ENCODE peak calls at places on chromosomes 5 and 9, in six cellular contexts. One of them, this sample, is unnamed.

GRCh38 chr9:125268394-125269013 is 6.9 kb downstream of the GAPVD1 start:
- DNase-seq in SK-N-SH: no peak
- DNase-seq in GM12865: no peak
- DNase-seq in mucosa of descending colon: no peak
- DNase-seq in tibial artery: peak
- DNase-seq in body of pancreas: no peak
- DNase-seq in this sample: no peak

GRCh38 chr5:172901788-172902496 is 57.3 kb upstream of the RPL26L1 start:
- DNase-seq in SK-N-SH: no peak
- DNase-seq in GM12865: no peak
- DNase-seq in mucosa of descending colon: no peak
- DNase-seq in tibial artery: no peak
- DNase-seq in body of pancreas: no peak
- DNase-seq in this sample: no peak

GRCh38 chr5:93079046-93079445 is 502.0 kb downstream of the NR2F1-AS1 start:
- DNase-seq in SK-N-SH: no peak
- DNase-seq in GM12865: no peak
- DNase-seq in mucosa of descending colon: no peak
- DNase-seq in tibial artery: no peak
- DNase-seq in body of pancreas: no peak
- DNase-seq in this sample: no peak

GRCh38 chr9:134186471-134187109 is 22.2 kb upstream of the RNU6ATAC start:
- DNase-seq in SK-N-SH: peak
- DNase-seq in GM12865: no peak
- DNase-seq in mucosa of descending colon: no peak
- DNase-seq in tibial artery: peak
- DNase-seq in body of pancreas: peak
- DNase-seq in this sample: no peak

GRCh38 chr9:116075191-116075590 is 78.4 kb upstream of the PAPPA start:
- DNase-seq in SK-N-SH: no peak
- DNase-seq in GM12865: no peak
- DNase-seq in mucosa of descending colon: no peak
- DNase-seq in tibial artery: no peak
- DNase-seq in body of pancreas: no peak
- DNase-seq in this sample: no peak

GRCh38 chr9:101326501-101326900 is 58.3 kb downstream of the BAAT start:
- DNase-seq in SK-N-SH: no peak
- DNase-seq in GM12865: no peak
- DNase-seq in mucosa of descending colon: no peak
- DNase-seq in tibial artery: no peak
- DNase-seq in body of pancreas: no peak
- DNase-seq in this sample: no peak

GRCh38 chr5:139979943-139980342 is 63.2 kb downstream of the NRG2 start:
- DNase-seq in SK-N-SH: no peak
- DNase-seq in GM12865: no peak
- DNase-seq in mucosa of descending colon: no peak
- DNase-seq in tibial artery: no peak
- DNase-seq in body of pancreas: no peak
- DNase-seq in this sample: no peak

GRCh38 chr9:92917176-92917800 is 30.0 kb upstream of the FGD3 start:
- DNase-seq in SK-N-SH: no peak
- DNase-seq in GM12865: no peak
- DNase-seq in mucosa of descending colon: peak
- DNase-seq in tibial artery: no peak
- DNase-seq in body of pancreas: no peak
- DNase-seq in this sample: no peak

GRCh38 chr9:128902351-128903078 is 18.3 kb upstream of the PHYHD1 start:
- DNase-seq in SK-N-SH: no peak
- DNase-seq in GM12865: peak
- DNase-seq in mucosa of descending colon: peak
- DNase-seq in tibial artery: peak
- DNase-seq in body of pancreas: no peak
- DNase-seq in this sample: peak

GRCh38 chr5:74326571-74327338 is 313.8 kb downstream of the ENC1 start:
- DNase-seq in SK-N-SH: no peak
- DNase-seq in GM12865: peak
- DNase-seq in mucosa of descending colon: peak
- DNase-seq in tibial artery: no peak
- DNase-seq in body of pancreas: peak
- DNase-seq in this sample: peak

GRCh38 chr5:132667309-132667708 is 6.5 kb upstream of the IL4 start:
- DNase-seq in SK-N-SH: no peak
- DNase-seq in GM12865: no peak
- DNase-seq in mucosa of descending colon: no peak
- DNase-seq in tibial artery: no peak
- DNase-seq in body of pancreas: no peak
- DNase-seq in this sample: no peak

GRCh38 chr9:80797841-80798688 is 891.3 kb downstream of the TLE1 start:
- DNase-seq in SK-N-SH: peak
- DNase-seq in GM12865: no peak
- DNase-seq in mucosa of descending colon: peak
- DNase-seq in tibial artery: no peak
- DNase-seq in body of pancreas: no peak
- DNase-seq in this sample: no peak

GRCh38 chr5:59222687-59223511 is 640.0 kb downstream of the RAB3C start:
- DNase-seq in SK-N-SH: no peak
- DNase-seq in GM12865: no peak
- DNase-seq in mucosa of descending colon: peak
- DNase-seq in tibial artery: no peak
- DNase-seq in body of pancreas: no peak
- DNase-seq in this sample: no peak

GRCh38 chr5:59216845-59217244 is 634.0 kb downstream of the RAB3C start:
- DNase-seq in SK-N-SH: no peak
- DNase-seq in GM12865: no peak
- DNase-seq in mucosa of descending colon: no peak
- DNase-seq in tibial artery: no peak
- DNase-seq in body of pancreas: no peak
- DNase-seq in this sample: no peak

GRCh38 chr5:59218424-59219045 is 635.7 kb downstream of the RAB3C start:
- DNase-seq in SK-N-SH: peak
- DNase-seq in GM12865: no peak
- DNase-seq in mucosa of descending colon: no peak
- DNase-seq in tibial artery: no peak
- DNase-seq in body of pancreas: no peak
- DNase-seq in this sample: no peak

GRCh38 chr5:59221769-59222168 is 638.9 kb downstream of the RAB3C start:
- DNase-seq in SK-N-SH: no peak
- DNase-seq in GM12865: no peak
- DNase-seq in mucosa of descending colon: no peak
- DNase-seq in tibial artery: no peak
- DNase-seq in body of pancreas: no peak
- DNase-seq in this sample: no peak
- TF ChIP-seq CTCF in SK-N-SH: no peak
- TF ChIP-seq CTCF in GM12865: no peak
- TF ChIP-seq CTCF in mucosa of descending colon: no peak
- TF ChIP-seq CTCF in tibial artery: no peak
- TF ChIP-seq CTCF in body of pancreas: no peak
- TF ChIP-seq CTCF in this sample: no peak

DNA sequence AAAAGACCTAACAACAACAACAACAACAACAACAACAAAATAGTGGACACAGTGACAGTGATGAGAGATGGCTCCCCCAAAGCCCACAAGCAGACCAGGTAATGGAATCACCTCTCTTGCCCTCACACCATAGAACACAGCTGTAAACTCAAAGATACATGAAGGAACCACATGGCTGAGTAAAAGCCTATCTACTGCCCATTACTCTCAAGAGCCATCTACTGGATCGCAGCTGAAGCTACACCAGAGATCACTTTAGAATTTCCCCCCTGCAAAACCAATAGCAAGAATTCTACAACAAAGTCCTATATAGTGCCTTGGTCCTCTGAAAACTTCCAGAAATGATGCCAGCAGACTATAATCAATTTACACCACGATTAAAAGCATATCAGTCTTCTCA is 1537.6 kb upstream of the CDH9 start:
- DNase-seq in SK-N-SH: no peak
- DNase-seq in GM12865: no peak
- DNase-seq in mucosa of descending colon: no peak
- DNase-seq in tibial artery: no peak
- DNase-seq in body of pancreas: no peak
- DNase-seq in this sample: no peak
- TF ChIP-seq CTCF in SK-N-SH: peak
- TF ChIP-seq CTCF in GM12865: no peak
- TF ChIP-seq CTCF in mucosa of descending colon: no peak
- TF ChIP-seq CTCF in tibial artery: no peak
- TF ChIP-seq CTCF in body of pancreas: no peak
- TF ChIP-seq CTCF in this sample: no peak

GRCh38 chr5:170111088-170111796 is 5.5 kb downstream of the FOXI1 start:
- DNase-seq in SK-N-SH: no peak
- DNase-seq in GM12865: no peak
- DNase-seq in mucosa of descending colon: no peak
- DNase-seq in tibial artery: no peak
- DNase-seq in body of pancreas: no peak
- DNase-seq in this sample: no peak
- TF ChIP-seq CTCF in SK-N-SH: no peak
- TF ChIP-seq CTCF in GM12865: no peak
- TF ChIP-seq CTCF in mucosa of descending colon: no peak
- TF ChIP-seq CTCF in tibial artery: no peak
- TF ChIP-seq CTCF in body of pancreas: no peak
- TF ChIP-seq CTCF in this sample: no peak

GRCh38 chr5:89946514-89946913 is 463.0 kb downstream of the CETN3 start:
- DNase-seq in SK-N-SH: no peak
- DNase-seq in GM12865: no peak
- DNase-seq in mucosa of descending colon: no peak
- DNase-seq in tibial artery: no peak
- DNase-seq in body of pancreas: no peak
- DNase-seq in this sample: no peak
- TF ChIP-seq CTCF in SK-N-SH: no peak
- TF ChIP-seq CTCF in GM12865: no peak
- TF ChIP-seq CTCF in mucosa of descending colon: no peak
- TF ChIP-seq CTCF in tibial artery: no peak
- TF ChIP-seq CTCF in body of pancreas: no peak
- TF ChIP-seq CTCF in this sample: no peak

GRCh38 chr5:53430618-53431252 is 49.7 kb upstream of the FST start:
- DNase-seq in SK-N-SH: no peak
- DNase-seq in GM12865: peak
- DNase-seq in mucosa of descending colon: peak
- DNase-seq in tibial artery: no peak
- DNase-seq in body of pancreas: no peak
- DNase-seq in this sample: no peak
- TF ChIP-seq CTCF in SK-N-SH: peak
- TF ChIP-seq CTCF in GM12865: peak
- TF ChIP-seq CTCF in mucosa of descending colon: no peak
- TF ChIP-seq CTCF in tibial artery: peak
- TF ChIP-seq CTCF in body of pancreas: no peak
- TF ChIP-seq CTCF in this sample: peak

DNA sequence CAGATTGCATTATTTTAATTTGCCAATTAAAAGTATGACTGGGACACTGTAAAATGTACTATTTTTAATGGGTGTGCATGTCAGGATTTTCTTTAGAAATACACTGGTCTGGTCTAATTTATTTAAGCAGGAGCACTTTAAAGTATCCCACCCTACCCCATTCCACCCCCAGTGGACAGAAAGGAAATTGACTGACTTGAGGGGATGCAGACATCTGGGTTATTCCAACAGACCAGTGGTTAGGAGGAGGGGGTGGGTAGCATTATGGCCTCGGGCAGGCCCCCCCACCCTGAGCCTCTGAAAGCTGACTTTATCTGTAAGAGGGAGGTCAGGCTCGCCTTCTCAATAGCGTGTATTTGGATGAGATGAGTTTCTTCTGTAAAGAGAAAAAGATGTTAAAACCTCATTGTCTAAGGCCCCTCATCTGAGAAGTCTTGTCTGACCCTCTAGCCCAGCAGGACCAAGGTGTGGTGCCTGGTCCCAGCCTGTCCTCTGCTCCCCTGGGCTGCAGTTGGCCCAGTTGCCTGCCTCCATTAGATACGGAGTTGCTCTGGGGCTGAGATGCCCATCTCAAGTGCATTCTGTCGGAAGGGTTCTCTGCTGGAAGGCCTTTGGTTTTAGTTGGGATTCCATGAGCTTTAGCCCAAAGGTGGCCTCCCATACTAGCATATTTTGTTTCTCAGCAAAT is 4.4 kb downstream of the HNRNPAB start:
- DNase-seq in SK-N-SH: peak
- DNase-seq in GM12865: no peak
- DNase-seq in mucosa of descending colon: no peak
- DNase-seq in tibial artery: no peak
- DNase-seq in body of pancreas: no peak
- DNase-seq in this sample: no peak
- TF ChIP-seq CTCF in SK-N-SH: peak
- TF ChIP-seq CTCF in GM12865: peak
- TF ChIP-seq CTCF in mucosa of descending colon: no peak
- TF ChIP-seq CTCF in tibial artery: no peak
- TF ChIP-seq CTCF in body of pancreas: no peak
- TF ChIP-seq CTCF in this sample: no peak

GRCh38 chr9:99819123-99819483 is 2.6 kb upstream of the NR4A3 start:
- DNase-seq in SK-N-SH: no peak
- DNase-seq in GM12865: no peak
- DNase-seq in mucosa of descending colon: no peak
- DNase-seq in tibial artery: no peak
- DNase-seq in body of pancreas: no peak
- DNase-seq in this sample: no peak

GRCh38 chr9:99818439-99818992 is 3.2 kb upstream of the NR4A3 start:
- DNase-seq in SK-N-SH: no peak
- DNase-seq in GM12865: peak
- DNase-seq in mucosa of descending colon: no peak
- DNase-seq in tibial artery: no peak
- DNase-seq in body of pancreas: no peak
- DNase-seq in this sample: no peak

GRCh38 chr9:99820330-99821186 is 1.1 kb upstream of the NR4A3 start:
- DNase-seq in SK-N-SH: no peak
- DNase-seq in GM12865: peak
- DNase-seq in mucosa of descending colon: peak
- DNase-seq in tibial artery: peak
- DNase-seq in body of pancreas: peak
- DNase-seq in this sample: peak

GRCh38 chr9:99821187-99822095 is at the start of gene NR4A3:
- DNase-seq in SK-N-SH: peak
- DNase-seq in GM12865: peak
- DNase-seq in mucosa of descending colon: peak
- DNase-seq in tibial artery: peak
- DNase-seq in body of pancreas: peak
- DNase-seq in this sample: peak

DNA sequence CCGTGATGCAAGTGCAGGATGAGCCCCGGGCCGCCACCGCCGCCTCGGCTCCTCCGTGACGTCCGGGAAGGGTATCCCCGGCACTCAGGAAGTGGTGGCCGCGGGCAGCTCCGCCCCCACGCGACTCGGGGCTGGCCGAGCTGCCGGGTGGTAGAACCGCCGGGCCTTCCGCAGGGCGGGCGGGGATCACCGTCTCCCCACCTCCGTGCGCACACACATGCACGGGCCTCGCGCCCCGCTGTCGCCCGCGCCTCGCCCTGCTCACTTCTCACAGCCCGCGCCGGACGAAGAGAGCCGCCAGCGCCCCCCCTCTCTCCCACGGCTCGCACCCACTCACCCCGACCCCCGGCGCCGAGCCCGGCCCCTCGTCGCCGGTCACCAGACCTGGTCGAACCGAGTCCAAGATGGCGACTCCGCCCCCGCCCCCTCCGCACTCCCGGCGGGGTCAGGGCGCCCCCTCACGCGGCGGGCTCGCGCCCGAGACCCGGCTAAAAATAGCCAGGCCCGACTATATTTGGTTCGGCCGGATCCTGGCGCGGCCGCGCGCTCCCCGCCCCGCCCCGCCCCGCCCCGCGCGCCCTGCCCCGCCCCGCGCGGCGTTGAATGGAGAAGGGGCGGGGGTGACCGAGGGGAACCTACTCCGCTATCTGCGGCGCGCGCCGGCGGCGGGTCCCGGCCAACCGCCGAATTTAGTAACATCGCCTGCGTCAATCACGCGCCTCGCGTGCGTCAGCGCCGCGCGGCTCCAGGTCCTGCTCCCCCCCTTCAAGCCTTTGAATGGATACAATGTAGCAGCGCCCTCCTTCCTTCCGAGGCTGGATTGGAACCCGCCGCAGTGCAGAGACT is 2.0 kb upstream of the NR4A3 start:
- DNase-seq in SK-N-SH: peak
- DNase-seq in GM12865: peak
- DNase-seq in mucosa of descending colon: peak
- DNase-seq in tibial artery: peak
- DNase-seq in body of pancreas: peak
- DNase-seq in this sample: peak
- TF ChIP-seq CTCF in SK-N-SH: peak
- TF ChIP-seq CTCF in GM12865: no peak
- TF ChIP-seq CTCF in mucosa of descending colon: no peak
- TF ChIP-seq CTCF in tibial artery: no peak
- TF ChIP-seq CTCF in body of pancreas: no peak
- TF ChIP-seq CTCF in this sample: peak

This sample was measured in GM10248.